ENCODE peak calls at places on chromosome 21, in nine cellular contexts. M, V, H, R, U, G, I, W and Q are unnamed samples.

GRCh38 chr21:28705616-28706015 is 287.1 kb downstream of the LTN1 start:
- DNase-seq in M (no peak), V (no peak), H (peak; percentile 52), R (peak; percentile 33), U (no peak), G (no peak), I (peak; percentile 54), W (no peak), Q (no peak)

GRCh38 chr21:35376406-35377135 is 327.5 kb upstream of the RUNX1 start:
- DNase-seq in M (no peak), V (no peak), H (no peak), R (no peak), U (no peak), G (no peak), I (no peak), W (no peak), Q (no peak)

GRCh38 chr21:28308516-28308915 is 684.2 kb downstream of the LTN1 start:
- DNase-seq in M (no peak), V (no peak), H (no peak), R (peak; percentile 82), U (no peak), G (no peak), I (no peak), W (no peak), Q (no peak)

GRCh38 chr21:31872452-31873274 is at the start of gene HUNK:
- DNase-seq in M (peak; percentile 77), V (peak; percentile 79), H (peak; percentile 1), R (peak; percentile 54), U (no peak), G (peak; percentile 13), I (peak; percentile 7), W (no peak), Q (peak; percentile 84)

GRCh38 chr21:9750341-9751086 is 770.9 kb upstream of the TPTE start:
- DNase-seq in M (no peak), V (no peak), H (no peak), R (no peak), U (no peak), G (no peak), I (no peak), W (no peak), Q (no peak)

GRCh38 chr21:24298040-24298439 is 1309.2 kb downstream of the MRPL39 start:
- DNase-seq in M (no peak), V (no peak), H (no peak), R (no peak), U (no peak), G (no peak), I (no peak), W (no peak), Q (no peak)

GRCh38 chr21:38979271-38980196 is 173.8 kb downstream of the ETS2 start:
- DNase-seq in M (no peak), V (peak; percentile 49), H (no peak), R (peak; percentile 70), U (no peak), G (no peak), I (no peak), W (no peak), Q (no peak)

GRCh38 chr21:40120944-40121575 is 253.8 kb downstream of the PCP4 start:
- DNase-seq in M (no peak), V (no peak), H (no peak), R (peak; percentile 1), U (no peak), G (peak; percentile 4), I (peak; percentile 3), W (no peak), Q (no peak)

GRCh38 chr21:39874759-39875158 is 7.5 kb downstream of the PCP4 start:
- DNase-seq in M (no peak), V (no peak), H (no peak), R (no peak), U (no peak), G (no peak), I (no peak), W (no peak), Q (no peak)

GRCh38 chr21:24941316-24942185 is 665.7 kb downstream of the MRPL39 start:
- DNase-seq in M (no peak), V (no peak), H (no peak), R (no peak), U (no peak), G (no peak), I (no peak), W (no peak), Q (no peak)

GRCh38 chr21:43204638-43205037 is 35.8 kb downstream of the CRYAA start:
- DNase-seq in M (peak; percentile 30), V (no peak), H (no peak), R (no peak), U (no peak), G (no peak), I (no peak), W (no peak), Q (no peak)

GRCh38 chr21:26118928-26119540 is 51.5 kb downstream of the APP start:
- DNase-seq in M (no peak), V (no peak), H (no peak), R (no peak), U (no peak), G (no peak), I (no peak), W (no peak), Q (no peak)

GRCh38 chr21:44872568-44873355 is 728 bp downstream of the PTTG1IP start:
- DNase-seq in M (peak; percentile 79), V (no peak), H (peak; percentile 28), R (peak; percentile 46), U (no peak), G (no peak), I (peak; percentile 35), W (no peak), Q (peak; percentile 43)

GRCh38 chr21:44873356-44874239 is at the start of gene PTTG1IP:
- DNase-seq in M (peak; percentile 100), V (peak; percentile 99), H (peak; percentile 92), R (peak; percentile 94), U (peak; percentile 100), G (peak; percentile 93), I (peak; percentile 98), W (peak; percentile 94), Q (peak; percentile 100)

GRCh38 chr21:44870748-44871495 is 2.6 kb downstream of the PTTG1IP start:
- DNase-seq in M (peak; percentile 67), V (no peak), H (no peak), R (no peak), U (no peak), G (no peak), I (no peak), W (no peak), Q (no peak)

GRCh38 chr21:44871576-44872265 is 1.8 kb downstream of the PTTG1IP start:
- DNase-seq in M (peak; percentile 63), V (no peak), H (peak; percentile 70), R (peak; percentile 77), U (no peak), G (no peak), I (peak; percentile 86), W (peak; percentile 62), Q (no peak)

GRCh38 chr21:44872266-44872567 is 1.3 kb downstream of the PTTG1IP start:
- DNase-seq in M (no peak), V (no peak), H (no peak), R (no peak), U (no peak), G (no peak), I (no peak), W (no peak), Q (no peak)
- TF ChIP-seq CTCF in M (no peak), V (no peak), H (no peak), R (no peak), U (no peak), G (no peak), I (no peak), W (no peak), Q (no peak)

GRCh38 chr21:34296878-34297277 is 66.9 kb upstream of the KCNE2 start:
- DNase-seq in M (no peak), V (no peak), H (no peak), R (no peak), U (no peak), G (no peak), I (no peak), W (no peak), Q (no peak)
- TF ChIP-seq CTCF in M (no peak), V (no peak), H (no peak), R (no peak), U (no peak), G (no peak), I (no peak), W (no peak), Q (no peak)

DNA sequence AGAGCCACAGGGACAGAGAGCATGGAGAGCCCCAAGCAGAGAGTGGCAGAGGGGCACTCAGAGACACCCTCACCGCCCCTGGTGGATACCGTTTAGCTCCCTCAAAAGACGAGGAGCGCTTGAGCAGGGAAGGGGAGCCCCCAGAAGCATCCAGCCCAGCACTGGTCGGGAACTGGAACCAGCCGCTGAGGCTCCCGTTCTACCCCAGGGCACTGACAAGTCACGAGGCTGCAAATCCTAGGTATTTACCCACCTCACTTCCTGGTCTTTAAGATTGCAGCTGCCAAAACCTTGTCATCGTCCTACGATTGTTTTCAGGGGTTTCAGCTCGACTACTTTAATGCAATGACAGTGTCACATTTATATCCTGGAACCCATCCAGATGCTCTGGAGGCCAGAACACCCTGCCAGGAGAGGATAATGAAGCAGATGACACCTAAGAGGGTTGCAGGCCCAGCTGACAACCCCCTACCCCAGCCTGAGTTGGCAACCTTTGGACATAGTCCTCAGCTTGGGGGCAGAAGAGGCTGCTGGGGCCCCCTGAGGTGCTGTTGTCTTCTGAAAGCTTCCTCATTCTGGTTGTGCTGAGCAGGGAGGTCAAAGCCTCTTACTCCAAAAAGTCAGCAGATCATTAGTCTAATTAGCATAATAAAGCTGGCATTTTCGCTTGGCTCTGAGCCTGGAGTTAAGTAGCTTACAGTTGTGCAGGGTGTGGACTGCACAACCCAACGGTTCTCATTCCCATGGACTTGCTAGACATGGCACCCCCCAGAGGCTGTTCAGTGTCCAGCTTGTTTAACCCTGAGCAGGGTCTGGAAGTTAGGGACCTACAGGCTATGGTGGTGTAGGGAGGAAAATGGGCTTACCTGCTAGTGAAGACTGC is 20.6 kb upstream of the BACE2 start:
- DNase-seq in M (no peak), V (no peak), H (no peak), R (no peak), U (no peak), G (no peak), I (no peak), W (no peak), Q (no peak)
- TF ChIP-seq CTCF in M (no peak), V (no peak), H (no peak), R (no peak), U (no peak), G (no peak), I (no peak), W (no peak), Q (no peak)

GRCh38 chr21:14952916-14953315 is 111.9 kb downstream of the NRIP1 start:
- DNase-seq in M (no peak), V (no peak), H (no peak), R (no peak), U (no peak), G (no peak), I (no peak), W (no peak), Q (no peak)
- TF ChIP-seq CTCF in M (no peak), V (no peak), H (peak; percentile 3), R (peak; percentile 18), U (no peak), G (no peak), I (peak; percentile 14), W (no peak), Q (no peak)